ENCODE peak calls at places on chromosomes 12 and 14, in five cellular contexts. One of them, this sample, is unnamed.

GRCh38 chr12:105420659-105421240 is 90.3 kb downstream of the C12orf75 start:
- DNase-seq in HTR-8/SVneo: peak
- DNase-seq in Kasumi-1: peak
- DNase-seq in GDM1: peak
- DNase-seq in T-helper 9 cell: peak
- DNase-seq in this sample: peak

GRCh38 chr14:35121026-35121886 is 534 bp downstream of the PPP2R3C start:
- DNase-seq in GDM1: no peak
- DNase-seq in T-helper 9 cell: no peak
- DNase-seq in Kasumi-1: peak
- DNase-seq in HTR-8/SVneo: no peak
- DNase-seq in this sample: no peak

GRCh38 chr12:71846322-71846940 is 6.9 kb downstream of the TBC1D15 start:
- DNase-seq in GDM1: peak
- DNase-seq in T-helper 9 cell: no peak
- DNase-seq in Kasumi-1: peak
- DNase-seq in HTR-8/SVneo: no peak
- DNase-seq in this sample: no peak

GRCh38 chr12:66600805-66601392 is 78.0 kb downstream of the GRIP1 start:
- DNase-seq in T-helper 9 cell: no peak
- DNase-seq in GDM1: no peak
- DNase-seq in Kasumi-1: no peak
- DNase-seq in HTR-8/SVneo: no peak
- DNase-seq in this sample: no peak

GRCh38 chr12:46567667-46568066 is 195.1 kb upstream of the SLC38A2 start:
- DNase-seq in T-helper 9 cell: no peak
- DNase-seq in HTR-8/SVneo: no peak
- DNase-seq in Kasumi-1: no peak
- DNase-seq in GDM1: no peak
- DNase-seq in this sample: no peak

GRCh38 chr12:126464157-126464556 is 1398.9 kb downstream of the AACS start:
- DNase-seq in GDM1: no peak
- DNase-seq in HTR-8/SVneo: no peak
- DNase-seq in T-helper 9 cell: no peak
- DNase-seq in Kasumi-1: no peak
- DNase-seq in this sample: no peak

GRCh38 chr12:131452444-131452860 is 258.4 kb upstream of the SFSWAP start:
- DNase-seq in GDM1: peak
- DNase-seq in HTR-8/SVneo: no peak
- DNase-seq in T-helper 9 cell: no peak
- DNase-seq in Kasumi-1: peak
- DNase-seq in this sample: no peak

GRCh38 chr12:44389038-44389437 is 487.1 kb downstream of the NELL2 start:
- DNase-seq in Kasumi-1: no peak
- DNase-seq in T-helper 9 cell: no peak
- DNase-seq in HTR-8/SVneo: no peak
- DNase-seq in GDM1: no peak
- DNase-seq in this sample: no peak

GRCh38 chr12:48852734-48853168 is 788 bp upstream of the DDX23 start:
- DNase-seq in Kasumi-1: no peak
- DNase-seq in HTR-8/SVneo: no peak
- DNase-seq in GDM1: no peak
- DNase-seq in T-helper 9 cell: no peak
- DNase-seq in this sample: no peak

GRCh38 chr14:58574623-58575022 is 63.1 kb upstream of the DACT1 start:
- DNase-seq in T-helper 9 cell: no peak
- DNase-seq in HTR-8/SVneo: no peak
- DNase-seq in Kasumi-1: peak
- DNase-seq in GDM1: no peak
- DNase-seq in this sample: no peak

GRCh38 chr14:92451245-92451644 is 62.3 kb upstream of the RIN3 start:
- DNase-seq in HTR-8/SVneo: no peak
- DNase-seq in GDM1: no peak
- DNase-seq in Kasumi-1: no peak
- DNase-seq in T-helper 9 cell: no peak
- DNase-seq in this sample: no peak

GRCh38 chr14:94717808-94718207 is 52.1 kb downstream of the GSC start:
- DNase-seq in GDM1: no peak
- DNase-seq in Kasumi-1: no peak
- DNase-seq in HTR-8/SVneo: no peak
- DNase-seq in T-helper 9 cell: no peak
- DNase-seq in this sample: no peak

GRCh38 chr14:68843471-68844209 is 50.8 kb upstream of the ZFP36L1 start:
- DNase-seq in HTR-8/SVneo: peak
- DNase-seq in Kasumi-1: peak
- DNase-seq in T-helper 9 cell: peak
- DNase-seq in GDM1: peak
- DNase-seq in this sample: peak

GRCh38 chr12:42987216-42987631 is 397.7 kb upstream of the PRICKLE1 start:
- DNase-seq in Kasumi-1: no peak
- DNase-seq in HTR-8/SVneo: no peak
- DNase-seq in GDM1: no peak
- DNase-seq in T-helper 9 cell: no peak
- DNase-seq in this sample: no peak

GRCh38 chr12:85016423-85016822 is 19.7 kb downstream of the TSPAN19 start:
- DNase-seq in GDM1: no peak
- DNase-seq in T-helper 9 cell: no peak
- DNase-seq in HTR-8/SVneo: no peak
- DNase-seq in Kasumi-1: no peak
- DNase-seq in this sample: no peak

GRCh38 chr12:64240781-64241180 is 18.7 kb upstream of the KICS2 start:
- DNase-seq in Kasumi-1: no peak
- DNase-seq in HTR-8/SVneo: no peak
- DNase-seq in GDM1: no peak
- DNase-seq in T-helper 9 cell: no peak
- DNase-seq in this sample: no peak

GRCh38 chr14:104263671-104264358 is 125.4 kb downstream of the KIF26A start:
- DNase-seq in Kasumi-1: no peak
- DNase-seq in HTR-8/SVneo: no peak
- DNase-seq in GDM1: no peak
- DNase-seq in T-helper 9 cell: no peak
- DNase-seq in this sample: no peak

GRCh38 chr12:131003676-131004075 is 50.0 kb downstream of the ADGRD1 start:
- DNase-seq in HTR-8/SVneo: no peak
- DNase-seq in GDM1: no peak
- DNase-seq in Kasumi-1: no peak
- DNase-seq in T-helper 9 cell: no peak
- DNase-seq in this sample: peak

GRCh38 chr12:111274820-111275219 is 94.1 kb downstream of the PHETA1 start:
- DNase-seq in T-helper 9 cell: no peak
- DNase-seq in HTR-8/SVneo: peak
- DNase-seq in GDM1: no peak
- DNase-seq in Kasumi-1: peak
- DNase-seq in this sample: no peak

GRCh38 chr12:92295523-92295922 is 149.9 kb upstream of the BTG1 start:
- DNase-seq in HTR-8/SVneo: no peak
- DNase-seq in Kasumi-1: no peak
- DNase-seq in GDM1: no peak
- DNase-seq in T-helper 9 cell: no peak
- DNase-seq in this sample: no peak

GRCh38 chr12:10165421-10165820 is 6.5 kb downstream of the OLR1 start:
- DNase-seq in HTR-8/SVneo: no peak
- DNase-seq in GDM1: no peak
- DNase-seq in Kasumi-1: no peak
- DNase-seq in T-helper 9 cell: no peak
- DNase-seq in this sample: no peak

GRCh38 chr12:120720234-120720968 is 5.2 kb upstream of the ACADS start:
- DNase-seq in HTR-8/SVneo: no peak
- DNase-seq in Kasumi-1: peak
- DNase-seq in GDM1: peak
- DNase-seq in T-helper 9 cell: no peak
- DNase-seq in this sample: no peak

GRCh38 chr12:7856516-7856915 is 16.2 kb downstream of the SLC2A14 start:
- DNase-seq in Kasumi-1: no peak
- DNase-seq in GDM1: no peak
- DNase-seq in HTR-8/SVneo: no peak
- DNase-seq in T-helper 9 cell: no peak
- DNase-seq in this sample: no peak

GRCh38 chr12:58313091-58313855 is 371.9 kb downstream of the ATP23 start:
- DNase-seq in Kasumi-1: no peak
- DNase-seq in GDM1: no peak
- DNase-seq in T-helper 9 cell: no peak
- DNase-seq in HTR-8/SVneo: peak
- DNase-seq in this sample: no peak

GRCh38 chr12:105018761-105019160 is 32.6 kb downstream of the NOPCHAP1 start:
- DNase-seq in T-helper 9 cell: no peak
- DNase-seq in HTR-8/SVneo: no peak
- DNase-seq in GDM1: no peak
- DNase-seq in Kasumi-1: no peak
- DNase-seq in this sample: no peak

GRCh38 chr12:7512528-7512927 is 9.0 kb upstream of the CD163 start:
- DNase-seq in T-helper 9 cell: no peak
- DNase-seq in Kasumi-1: no peak
- DNase-seq in HTR-8/SVneo: peak
- DNase-seq in GDM1: no peak
- DNase-seq in this sample: no peak